ENCODE peak calls at places on chromosomes 5 and 9, in nine cellular contexts. One of them, this sample, is unnamed.
A peak's percentile ranks its signal among the peaks of the same experiment; 100 is the strongest.

GRCh38 chr9:135402739-135403695 is 76.6 kb upstream of the PPP1R26 start:
- DNase-seq in activated T-helper 1 cell treated with anti-CD3 and anti-CD28 coated beads, Interleukin-2, amount 50 U/mL, for 16 hours: no peak
- DNase-seq in cardiac fibroblast: no peak
- DNase-seq in endothelial cell: no peak
- DNase-seq in CD4-positive, alpha-beta T cell: no peak
- DNase-seq in fibroblast of lung: no peak
- DNase-seq in LoVo: no peak
- DNase-seq in aorta: no peak
- DNase-seq in H9: no peak
- DNase-seq in this sample: no peak

GRCh38 chr5:137836997-137837396 is 30.7 kb upstream of the MYOT start:
- DNase-seq in activated T-helper 1 cell treated with anti-CD3 and anti-CD28 coated beads, Interleukin-2, amount 50 U/mL, for 16 hours: no peak
- DNase-seq in H9: no peak
- DNase-seq in cardiac fibroblast: peak; percentile 67
- DNase-seq in CD4-positive, alpha-beta T cell: no peak
- DNase-seq in LoVo: no peak
- DNase-seq in endothelial cell: no peak
- DNase-seq in fibroblast of lung: peak; percentile 79
- DNase-seq in aorta: no peak
- DNase-seq in this sample: no peak

GRCh38 chr9:75803130-75803529 is 87.3 kb upstream of the PCSK5 start:
- DNase-seq in LoVo: no peak
- DNase-seq in fibroblast of lung: peak; percentile 68
- DNase-seq in endothelial cell: no peak
- DNase-seq in activated T-helper 1 cell treated with anti-CD3 and anti-CD28 coated beads, Interleukin-2, amount 50 U/mL, for 16 hours: no peak
- DNase-seq in cardiac fibroblast: peak; percentile 23
- DNase-seq in H9: no peak
- DNase-seq in aorta: no peak
- DNase-seq in CD4-positive, alpha-beta T cell: no peak
- DNase-seq in this sample: no peak

GRCh38 chr5:2207966-2208544 is 325.3 kb upstream of the IRX4 start:
- DNase-seq in fibroblast of lung: peak; percentile 4
- DNase-seq in activated T-helper 1 cell treated with anti-CD3 and anti-CD28 coated beads, Interleukin-2, amount 50 U/mL, for 16 hours: no peak
- DNase-seq in H9: peak; percentile 80
- DNase-seq in cardiac fibroblast: no peak
- DNase-seq in CD4-positive, alpha-beta T cell: no peak
- DNase-seq in aorta: no peak
- DNase-seq in endothelial cell: peak; percentile 70
- DNase-seq in LoVo: no peak
- DNase-seq in this sample: no peak

GRCh38 chr5:57791875-57792274 is 309.3 kb upstream of the ACTBL2 start:
- DNase-seq in cardiac fibroblast: no peak
- DNase-seq in fibroblast of lung: no peak
- DNase-seq in aorta: no peak
- DNase-seq in H9: no peak
- DNase-seq in LoVo: no peak
- DNase-seq in endothelial cell: no peak
- DNase-seq in CD4-positive, alpha-beta T cell: no peak
- DNase-seq in activated T-helper 1 cell treated with anti-CD3 and anti-CD28 coated beads, Interleukin-2, amount 50 U/mL, for 16 hours: no peak
- DNase-seq in this sample: no peak

GRCh38 chr9:98191615-98192502 is 578 bp downstream of the CORO2A start:
- DNase-seq in endothelial cell: peak; percentile 31
- DNase-seq in LoVo: peak; percentile 32
- DNase-seq in cardiac fibroblast: no peak
- DNase-seq in activated T-helper 1 cell treated with anti-CD3 and anti-CD28 coated beads, Interleukin-2, amount 50 U/mL, for 16 hours: no peak
- DNase-seq in CD4-positive, alpha-beta T cell: peak; percentile 33
- DNase-seq in H9: peak; percentile 66
- DNase-seq in aorta: peak; percentile 55
- DNase-seq in fibroblast of lung: no peak
- DNase-seq in this sample: no peak

GRCh38 chr9:22156586-22156985 is 147.5 kb upstream of the CDKN2B start:
- DNase-seq in endothelial cell: no peak
- DNase-seq in LoVo: no peak
- DNase-seq in fibroblast of lung: peak; percentile 60
- DNase-seq in H9: no peak
- DNase-seq in CD4-positive, alpha-beta T cell: no peak
- DNase-seq in aorta: no peak
- DNase-seq in activated T-helper 1 cell treated with anti-CD3 and anti-CD28 coated beads, Interleukin-2, amount 50 U/mL, for 16 hours: no peak
- DNase-seq in cardiac fibroblast: no peak
- DNase-seq in this sample: no peak

GRCh38 chr5:172906436-172906835 is 52.8 kb upstream of the RPL26L1 start:
- DNase-seq in CD4-positive, alpha-beta T cell: no peak
- DNase-seq in LoVo: no peak
- DNase-seq in activated T-helper 1 cell treated with anti-CD3 and anti-CD28 coated beads, Interleukin-2, amount 50 U/mL, for 16 hours: no peak
- DNase-seq in aorta: no peak
- DNase-seq in H9: no peak
- DNase-seq in endothelial cell: no peak
- DNase-seq in cardiac fibroblast: peak; percentile 67
- DNase-seq in fibroblast of lung: peak; percentile 92
- DNase-seq in this sample: no peak

GRCh38 chr5:164962302-164962961 is 1457.0 kb downstream of the MAT2B start:
- DNase-seq in activated T-helper 1 cell treated with anti-CD3 and anti-CD28 coated beads, Interleukin-2, amount 50 U/mL, for 16 hours: no peak
- DNase-seq in CD4-positive, alpha-beta T cell: no peak
- DNase-seq in H9: no peak
- DNase-seq in LoVo: no peak
- DNase-seq in aorta: no peak
- DNase-seq in fibroblast of lung: peak; percentile 12
- DNase-seq in endothelial cell: no peak
- DNase-seq in cardiac fibroblast: no peak
- DNase-seq in this sample: no peak

GRCh38 chr5:57779383-57780223 is 297.0 kb upstream of the ACTBL2 start:
- DNase-seq in cardiac fibroblast: peak; percentile 86
- DNase-seq in activated T-helper 1 cell treated with anti-CD3 and anti-CD28 coated beads, Interleukin-2, amount 50 U/mL, for 16 hours: no peak
- DNase-seq in H9: peak; percentile 32
- DNase-seq in aorta: no peak
- DNase-seq in endothelial cell: peak; percentile 51
- DNase-seq in fibroblast of lung: peak; percentile 71
- DNase-seq in CD4-positive, alpha-beta T cell: no peak
- DNase-seq in LoVo: peak; percentile 77
- DNase-seq in this sample: peak; percentile 59

GRCh38 chr9:4666042-4666699 is at the start of gene SPATA6L:
- DNase-seq in fibroblast of lung: peak; percentile 63
- DNase-seq in endothelial cell: peak; percentile 63
- DNase-seq in H9: peak; percentile 29
- DNase-seq in aorta: peak; percentile 82
- DNase-seq in activated T-helper 1 cell treated with anti-CD3 and anti-CD28 coated beads, Interleukin-2, amount 50 U/mL, for 16 hours: peak; percentile 4
- DNase-seq in cardiac fibroblast: peak; percentile 67
- DNase-seq in LoVo: peak; percentile 62
- DNase-seq in CD4-positive, alpha-beta T cell: no peak
- DNase-seq in this sample: no peak

GRCh38 chr9:137252555-137253506 is 1.7 kb downstream of the STPG3 start:
- DNase-seq in H9: peak; percentile 69
- DNase-seq in cardiac fibroblast: no peak
- DNase-seq in aorta: no peak
- DNase-seq in fibroblast of lung: no peak
- DNase-seq in LoVo: no peak
- DNase-seq in CD4-positive, alpha-beta T cell: no peak
- DNase-seq in activated T-helper 1 cell treated with anti-CD3 and anti-CD28 coated beads, Interleukin-2, amount 50 U/mL, for 16 hours: no peak
- DNase-seq in endothelial cell: no peak
- DNase-seq in this sample: no peak

GRCh38 chr9:2856400-2856799 is 12.5 kb upstream of the PUM3 start:
- DNase-seq in CD4-positive, alpha-beta T cell: no peak
- DNase-seq in aorta: no peak
- DNase-seq in LoVo: no peak
- DNase-seq in activated T-helper 1 cell treated with anti-CD3 and anti-CD28 coated beads, Interleukin-2, amount 50 U/mL, for 16 hours: no peak
- DNase-seq in endothelial cell: no peak
- DNase-seq in H9: no peak
- DNase-seq in fibroblast of lung: no peak
- DNase-seq in cardiac fibroblast: no peak
- DNase-seq in this sample: no peak

GRCh38 chr5:160602744-160603143 is 181.1 kb downstream of the PTTG1 start:
- DNase-seq in cardiac fibroblast: no peak
- DNase-seq in aorta: no peak
- DNase-seq in LoVo: no peak
- DNase-seq in H9: no peak
- DNase-seq in activated T-helper 1 cell treated with anti-CD3 and anti-CD28 coated beads, Interleukin-2, amount 50 U/mL, for 16 hours: no peak
- DNase-seq in endothelial cell: no peak
- DNase-seq in fibroblast of lung: no peak
- DNase-seq in CD4-positive, alpha-beta T cell: no peak
- DNase-seq in this sample: no peak

GRCh38 chr5:38329132-38329715 is 70.9 kb downstream of the EGFLAM start:
- DNase-seq in CD4-positive, alpha-beta T cell: no peak
- DNase-seq in activated T-helper 1 cell treated with anti-CD3 and anti-CD28 coated beads, Interleukin-2, amount 50 U/mL, for 16 hours: no peak
- DNase-seq in fibroblast of lung: peak; percentile 30
- DNase-seq in cardiac fibroblast: peak; percentile 6
- DNase-seq in endothelial cell: no peak
- DNase-seq in H9: no peak
- DNase-seq in LoVo: peak; percentile 18
- DNase-seq in aorta: no peak
- DNase-seq in this sample: no peak

GRCh38 chr9:35680331-35681105 is 6.8 kb downstream of the CA9 start:
- DNase-seq in H9: peak; percentile 79
- DNase-seq in fibroblast of lung: peak; percentile 79
- DNase-seq in activated T-helper 1 cell treated with anti-CD3 and anti-CD28 coated beads, Interleukin-2, amount 50 U/mL, for 16 hours: no peak
- DNase-seq in endothelial cell: no peak
- DNase-seq in CD4-positive, alpha-beta T cell: no peak
- DNase-seq in LoVo: no peak
- DNase-seq in aorta: peak; percentile 52
- DNase-seq in cardiac fibroblast: peak; percentile 62
- DNase-seq in this sample: no peak

GRCh38 chr5:27313549-27313948 is 275.2 kb upstream of the CDH9 start:
- DNase-seq in LoVo: no peak
- DNase-seq in endothelial cell: no peak
- DNase-seq in H9: no peak
- DNase-seq in aorta: no peak
- DNase-seq in activated T-helper 1 cell treated with anti-CD3 and anti-CD28 coated beads, Interleukin-2, amount 50 U/mL, for 16 hours: no peak
- DNase-seq in fibroblast of lung: no peak
- DNase-seq in CD4-positive, alpha-beta T cell: no peak
- DNase-seq in cardiac fibroblast: no peak
- DNase-seq in this sample: no peak

GRCh38 chr9:79246170-79246569 is 325.6 kb upstream of the TLE4 start:
- DNase-seq in fibroblast of lung: no peak
- DNase-seq in LoVo: no peak
- DNase-seq in CD4-positive, alpha-beta T cell: no peak
- DNase-seq in aorta: no peak
- DNase-seq in H9: no peak
- DNase-seq in activated T-helper 1 cell treated with anti-CD3 and anti-CD28 coated beads, Interleukin-2, amount 50 U/mL, for 16 hours: no peak
- DNase-seq in cardiac fibroblast: no peak
- DNase-seq in endothelial cell: no peak
- DNase-seq in this sample: no peak

GRCh38 chr5:83983852-83984251 is 263.2 kb upstream of the HAPLN1 start:
- DNase-seq in LoVo: no peak
- DNase-seq in aorta: no peak
- DNase-seq in activated T-helper 1 cell treated with anti-CD3 and anti-CD28 coated beads, Interleukin-2, amount 50 U/mL, for 16 hours: no peak
- DNase-seq in H9: no peak
- DNase-seq in CD4-positive, alpha-beta T cell: no peak
- DNase-seq in endothelial cell: no peak
- DNase-seq in cardiac fibroblast: no peak
- DNase-seq in fibroblast of lung: no peak
- DNase-seq in this sample: no peak

GRCh38 chr9:19577411-19577810 is 168.6 kb downstream of the ACER2 start:
- DNase-seq in CD4-positive, alpha-beta T cell: no peak
- DNase-seq in fibroblast of lung: no peak
- DNase-seq in activated T-helper 1 cell treated with anti-CD3 and anti-CD28 coated beads, Interleukin-2, amount 50 U/mL, for 16 hours: no peak
- DNase-seq in aorta: no peak
- DNase-seq in endothelial cell: no peak
- DNase-seq in LoVo: no peak
- DNase-seq in H9: no peak
- DNase-seq in cardiac fibroblast: no peak
- DNase-seq in this sample: no peak

GRCh38 chr5:24491482-24491881 is 153.3 kb downstream of the CDH10 start:
- DNase-seq in LoVo: no peak
- DNase-seq in endothelial cell: no peak
- DNase-seq in aorta: no peak
- DNase-seq in fibroblast of lung: no peak
- DNase-seq in cardiac fibroblast: no peak
- DNase-seq in activated T-helper 1 cell treated with anti-CD3 and anti-CD28 coated beads, Interleukin-2, amount 50 U/mL, for 16 hours: no peak
- DNase-seq in CD4-positive, alpha-beta T cell: no peak
- DNase-seq in H9: peak; percentile 30
- DNase-seq in this sample: no peak

GRCh38 chr9:131727795-131728545 is 11.9 kb downstream of the RAPGEF1 start:
- DNase-seq in fibroblast of lung: peak; percentile 62
- DNase-seq in activated T-helper 1 cell treated with anti-CD3 and anti-CD28 coated beads, Interleukin-2, amount 50 U/mL, for 16 hours: no peak
- DNase-seq in cardiac fibroblast: no peak
- DNase-seq in endothelial cell: no peak
- DNase-seq in LoVo: no peak
- DNase-seq in CD4-positive, alpha-beta T cell: no peak
- DNase-seq in H9: no peak
- DNase-seq in aorta: no peak
- DNase-seq in this sample: no peak

GRCh38 chr9:12972608-12973589 is 198.1 kb downstream of the LURAP1L start:
- DNase-seq in endothelial cell: no peak
- DNase-seq in aorta: no peak
- DNase-seq in cardiac fibroblast: peak; percentile 77
- DNase-seq in activated T-helper 1 cell treated with anti-CD3 and anti-CD28 coated beads, Interleukin-2, amount 50 U/mL, for 16 hours: no peak
- DNase-seq in LoVo: no peak
- DNase-seq in CD4-positive, alpha-beta T cell: no peak
- DNase-seq in fibroblast of lung: peak; percentile 48
- DNase-seq in H9: no peak
- DNase-seq in this sample: no peak

GRCh38 chr5:176810084-176810597 is at the start of gene UNC5A:
- DNase-seq in cardiac fibroblast: peak; percentile 50
- DNase-seq in endothelial cell: peak; percentile 80
- DNase-seq in aorta: no peak
- DNase-seq in H9: peak; percentile 74
- DNase-seq in fibroblast of lung: peak; percentile 59
- DNase-seq in LoVo: peak; percentile 71
- DNase-seq in activated T-helper 1 cell treated with anti-CD3 and anti-CD28 coated beads, Interleukin-2, amount 50 U/mL, for 16 hours: peak; percentile 17
- DNase-seq in CD4-positive, alpha-beta T cell: peak; percentile 42
- DNase-seq in this sample: peak; percentile 73

GRCh38 chr5:151676719-151677118 is 10.0 kb downstream of the SPARC start:
- DNase-seq in endothelial cell: peak; percentile 17
- DNase-seq in aorta: no peak
- DNase-seq in CD4-positive, alpha-beta T cell: no peak
- DNase-seq in LoVo: no peak
- DNase-seq in cardiac fibroblast: peak; percentile 54
- DNase-seq in activated T-helper 1 cell treated with anti-CD3 and anti-CD28 coated beads, Interleukin-2, amount 50 U/mL, for 16 hours: no peak
- DNase-seq in H9: no peak
- DNase-seq in fibroblast of lung: peak; percentile 66
- DNase-seq in this sample: no peak

GRCh38 chr5:113405530-113405929 is 29.3 kb downstream of the TSSK1B start:
- DNase-seq in H9: no peak
- DNase-seq in endothelial cell: no peak
- DNase-seq in cardiac fibroblast: no peak
- DNase-seq in aorta: no peak
- DNase-seq in activated T-helper 1 cell treated with anti-CD3 and anti-CD28 coated beads, Interleukin-2, amount 50 U/mL, for 16 hours: no peak
- DNase-seq in CD4-positive, alpha-beta T cell: no peak
- DNase-seq in fibroblast of lung: no peak
- DNase-seq in LoVo: no peak
- DNase-seq in this sample: no peak

GRCh38 chr9:76245518-76245917 is 148.7 kb downstream of the RFK start:
- DNase-seq in cardiac fibroblast: no peak
- DNase-seq in CD4-positive, alpha-beta T cell: no peak
- DNase-seq in H9: no peak
- DNase-seq in activated T-helper 1 cell treated with anti-CD3 and anti-CD28 coated beads, Interleukin-2, amount 50 U/mL, for 16 hours: no peak
- DNase-seq in endothelial cell: no peak
- DNase-seq in aorta: no peak
- DNase-seq in LoVo: no peak
- DNase-seq in fibroblast of lung: no peak
- DNase-seq in this sample: no peak

GRCh38 chr5:142222235-142222880 is 102.5 kb downstream of the SPRY4 start:
- DNase-seq in endothelial cell: no peak
- DNase-seq in aorta: no peak
- DNase-seq in fibroblast of lung: no peak
- DNase-seq in CD4-positive, alpha-beta T cell: no peak
- DNase-seq in cardiac fibroblast: no peak
- DNase-seq in activated T-helper 1 cell treated with anti-CD3 and anti-CD28 coated beads, Interleukin-2, amount 50 U/mL, for 16 hours: no peak
- DNase-seq in H9: no peak
- DNase-seq in LoVo: no peak
- DNase-seq in this sample: no peak

GRCh38 chr5:43251754-43252153 is 59.7 kb downstream of the NIM1K start:
- DNase-seq in fibroblast of lung: no peak
- DNase-seq in activated T-helper 1 cell treated with anti-CD3 and anti-CD28 coated beads, Interleukin-2, amount 50 U/mL, for 16 hours: no peak
- DNase-seq in aorta: no peak
- DNase-seq in cardiac fibroblast: no peak
- DNase-seq in H9: no peak
- DNase-seq in CD4-positive, alpha-beta T cell: no peak
- DNase-seq in endothelial cell: no peak
- DNase-seq in LoVo: no peak
- DNase-seq in this sample: peak; percentile 28

This sample was measured in PC-9.